ENCODE peak calls at places on chromosome 20, in ten cellular contexts. V is nephron progenitor cell, B is dorsolateral prefrontal cortex, J is upper lobe of left lung, I is HFFc6, W is Calu3, U is GM23338, A is neural crest cell, S is IMR-90, C is HFF-Myc. Y is an unnamed sample.

GRCh38 chr20:48689388-48689787 is 138.4 kb downstream of the PREX1 start:
- DNase-seq in V (no peak), B (no peak), J (no peak), I (no peak), W (no peak), U (no peak), A (no peak), S (no peak), C (no peak), Y (no peak)

GRCh38 chr20:23166563-23166962 is 80.4 kb upstream of the CD93 start:
- DNase-seq in V (no peak), B (no peak), J (no peak), I (no peak), W (no peak), U (no peak), A (no peak), S (no peak), C (no peak), Y (no peak)

GRCh38 chr20:19673575-19673974 is 84.5 kb upstream of the RIN2 start:
- DNase-seq in V (no peak), B (no peak), J (no peak), I (peak), W (no peak), U (no peak), A (no peak), S (no peak), C (no peak), Y (no peak)

GRCh38 chr20:7836076-7836475 is 104.2 kb downstream of the HAO1 start:
- DNase-seq in V (no peak), B (no peak), J (no peak), I (no peak), W (no peak), U (no peak), A (no peak), S (no peak), C (no peak), Y (no peak)

GRCh38 chr20:25339608-25340007 is 51.0 kb downstream of the ABHD12 start:
- DNase-seq in V (no peak), B (no peak), J (peak), I (no peak), W (peak), U (no peak), A (no peak), S (no peak), C (no peak), Y (no peak)

GRCh38 chr20:51309128-51309527 is 233.4 kb downstream of the NFATC2 start:
- DNase-seq in V (no peak), B (no peak), J (no peak), I (no peak), W (no peak), U (no peak), A (no peak), S (no peak), C (no peak), Y (no peak)

GRCh38 chr20:24994470-24995368 is 2.2 kb upstream of the APMAP start:
- DNase-seq in V (peak), B (peak), J (peak), I (peak), W (peak), U (peak), A (peak), S (peak), C (peak), Y (peak)

GRCh38 chr20:39347626-39348025 is 385.5 kb downstream of the DHX35 start:
- DNase-seq in V (no peak), B (no peak), J (no peak), I (no peak), W (no peak), U (no peak), A (no peak), S (no peak), C (no peak), Y (no peak)

GRCh38 chr20:2693996-2694471 is 1.5 kb downstream of the EBF4 start:
- DNase-seq in V (peak), B (no peak), J (no peak), I (no peak), W (no peak), U (peak), A (no peak), S (no peak), C (no peak), Y (no peak)

GRCh38 chr20:51019598-51020592 is 3.0 kb downstream of the KCNG1 start:
- DNase-seq in V (no peak), B (no peak), J (no peak), I (no peak), W (no peak), U (no peak), A (no peak), S (no peak), C (no peak), Y (no peak)

GRCh38 chr20:13286600-13286999 is 65.5 kb downstream of the ISM1 start:
- DNase-seq in V (no peak), B (no peak), J (peak), I (no peak), W (no peak), U (no peak), A (no peak), S (no peak), C (no peak), Y (no peak)

GRCh38 chr20:18611492-18611891 is 23.6 kb downstream of the DTD1 start:
- DNase-seq in V (no peak), B (no peak), J (no peak), I (no peak), W (no peak), U (peak), A (no peak), S (no peak), C (no peak), Y (no peak)

GRCh38 chr20:22462975-22463914 is 121.1 kb downstream of the FOXA2 start:
- DNase-seq in V (no peak), B (no peak), J (no peak), I (no peak), W (no peak), U (peak), A (no peak), S (no peak), C (no peak), Y (no peak)

GRCh38 chr20:17928633-17929311 is 39.8 kb downstream of the SNX5 start:
- DNase-seq in V (no peak), B (no peak), J (no peak), I (no peak), W (no peak), U (peak), A (no peak), S (no peak), C (no peak), Y (no peak)

GRCh38 chr20:37454636-37455035 is 66.4 kb upstream of the NNAT start:
- DNase-seq in V (no peak), B (no peak), J (no peak), I (no peak), W (no peak), U (no peak), A (no peak), S (no peak), C (no peak), Y (no peak)

GRCh38 chr20:54774423-54774822 is 299.0 kb downstream of the DOK5 start:
- DNase-seq in V (no peak), B (no peak), J (no peak), I (no peak), W (no peak), U (no peak), A (no peak), S (no peak), C (no peak), Y (no peak)

GRCh38 chr20:51978081-51978501 is 175.8 kb upstream of the SALL4 start:
- DNase-seq in V (no peak), B (no peak), J (no peak), I (no peak), W (no peak), U (no peak), A (no peak), S (no peak), C (no peak), Y (no peak)

GRCh38 chr20:18904624-18905023 is 91.0 kb downstream of the SCP2D1 start:
- DNase-seq in V (no peak), B (no peak), J (no peak), I (no peak), W (no peak), U (peak), A (no peak), S (no peak), C (no peak), Y (peak)

GRCh38 chr20:1930165-1930564 is 35.0 kb downstream of the SIRPA start:
- DNase-seq in V (no peak), B (no peak), J (no peak), I (no peak), W (no peak), U (no peak), A (no peak), S (no peak), C (no peak), Y (no peak)

GRCh38 chr20:4131911-4132310 is 116.6 kb upstream of the RNF24 start:
- DNase-seq in V (no peak), B (no peak), J (no peak), I (no peak), W (no peak), U (no peak), A (no peak), S (no peak), C (no peak), Y (no peak)

GRCh38 chr20:9884061-9884460 is 45.2 kb upstream of the PAK5 start:
- DNase-seq in V (no peak), B (no peak), J (no peak), I (no peak), W (peak), U (peak), A (no peak), S (no peak), C (no peak), Y (no peak)

GRCh38 chr20:4029505-4030467 is 14.4 kb upstream of the RNF24 start:
- DNase-seq in V (no peak), B (no peak), J (no peak), I (no peak), W (no peak), U (no peak), A (no peak), S (no peak), C (no peak), Y (no peak)

GRCh38 chr20:2798814-2799213 is 1.6 kb downstream of the CPXM1 start:
- DNase-seq in V (peak), B (no peak), J (no peak), I (no peak), W (no peak), U (peak), A (no peak), S (peak), C (no peak), Y (no peak)

GRCh38 chr20:57678340-57678739 is 31.5 kb downstream of the PMEPA1 start:
- DNase-seq in V (no peak), B (peak), J (no peak), I (no peak), W (no peak), U (no peak), A (no peak), S (no peak), C (no peak), Y (no peak)

GRCh38 chr20:19945732-19946670 is 71.2 kb upstream of the NAA20 start:
- DNase-seq in V (no peak), B (no peak), J (no peak), I (no peak), W (peak), U (no peak), A (no peak), S (no peak), C (no peak), Y (no peak)

GRCh38 chr20:44170796-44171410 is 16.1 kb downstream of the JPH2 start:
- DNase-seq in V (no peak), B (no peak), J (no peak), I (no peak), W (no peak), U (no peak), A (no peak), S (no peak), C (no peak), Y (no peak)

GRCh38 chr20:23156170-23156841 is 70.2 kb upstream of the CD93 start:
- DNase-seq in V (no peak), B (no peak), J (peak), I (peak), W (no peak), U (no peak), A (no peak), S (peak), C (no peak), Y (peak)

GRCh38 chr20:36051318-36052116 is 83.1 kb downstream of the CNBD2 start:
- DNase-seq in V (no peak), B (no peak), J (no peak), I (no peak), W (no peak), U (peak), A (no peak), S (no peak), C (no peak), Y (no peak)

GRCh38 chr20:57704245-57704644 is 5.6 kb downstream of the PMEPA1 start:
- DNase-seq in V (no peak), B (no peak), J (no peak), I (no peak), W (peak), U (no peak), A (no peak), S (no peak), C (no peak), Y (no peak)

GRCh38 chr20:10093087-10093591 is 58.4 kb downstream of the ANKEF1 start:
- DNase-seq in V (no peak), B (peak), J (no peak), I (peak), W (peak), U (no peak), A (no peak), S (peak), C (peak), Y (no peak)

DNA sequence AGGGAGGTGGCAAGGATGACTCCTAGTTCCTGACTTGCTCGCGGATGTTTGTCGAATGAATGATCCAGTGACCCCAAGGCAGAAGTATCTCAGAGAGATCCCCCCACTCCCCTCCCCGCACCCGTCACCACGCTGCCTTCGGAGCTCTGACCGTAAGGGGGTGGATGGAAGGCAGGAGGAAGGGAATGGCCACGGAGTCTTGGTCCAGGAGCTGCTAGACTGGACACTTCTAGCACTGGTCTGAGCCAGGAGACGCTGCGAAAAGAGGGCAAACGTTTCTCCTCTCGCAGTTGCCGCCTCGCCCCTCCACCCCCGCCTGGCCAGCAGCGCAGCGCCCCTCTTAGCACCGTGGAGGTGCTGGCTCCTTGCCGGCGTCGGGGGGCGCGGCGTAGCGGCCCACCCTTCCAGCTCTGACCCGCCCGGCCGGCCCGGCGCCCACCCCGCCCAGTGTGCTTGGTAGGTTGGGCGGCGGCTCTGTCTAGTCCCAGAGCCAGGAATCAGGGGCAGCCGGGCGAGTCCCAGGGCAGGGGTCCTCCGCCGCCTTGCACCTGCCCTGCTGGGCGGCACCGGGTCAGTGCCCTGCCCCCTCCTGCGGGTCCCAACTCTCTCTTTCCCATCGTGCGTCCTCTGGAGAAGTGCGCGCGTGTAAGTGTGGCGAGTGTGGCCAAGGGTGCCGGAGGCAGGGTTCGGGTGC is 2.4 kb upstream of the DBNDD2 start:
- DNase-seq in V (peak), B (no peak), J (no peak), I (no peak), W (peak), U (peak), A (no peak), S (no peak), C (no peak), Y (no peak)
- TF ChIP-seq CTCF in V (no peak), B (no peak), J (no peak), I (no peak), W (peak), U (no peak), A (no peak), S (no peak), C (no peak), Y (no peak)

DNA sequence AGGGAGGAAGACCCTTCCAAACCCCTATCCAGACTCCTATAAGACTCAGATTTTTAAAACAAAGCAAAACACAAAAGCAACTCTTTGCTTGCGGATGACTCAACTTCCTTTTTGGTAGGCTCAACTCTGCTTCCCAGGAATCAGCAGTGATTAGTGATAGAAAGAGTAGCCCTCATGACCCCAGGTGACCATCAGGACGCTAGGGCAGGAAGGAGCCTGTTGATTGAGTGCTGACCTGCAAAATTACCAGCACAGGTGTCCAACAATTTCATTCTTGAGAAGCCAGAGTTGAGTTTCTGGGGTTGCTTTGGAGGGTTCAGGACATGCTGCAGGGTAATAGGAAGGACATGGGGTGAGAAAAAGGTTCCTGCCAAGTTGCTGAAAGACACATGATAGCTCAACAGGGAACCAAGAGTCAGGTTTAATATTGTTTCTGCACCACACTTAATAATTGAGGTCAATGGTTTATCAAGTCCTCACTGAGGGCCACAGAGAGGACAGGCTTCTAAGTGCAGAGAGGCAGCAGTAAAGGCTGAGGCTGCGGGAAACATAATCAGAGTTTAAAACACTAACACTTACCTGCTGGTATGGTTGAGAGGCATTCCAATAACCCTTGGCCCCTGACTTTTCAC is 67.4 kb upstream of the BMP2 start:
- DNase-seq in V (no peak), B (no peak), J (no peak), I (no peak), W (no peak), U (no peak), A (no peak), S (no peak), C (no peak), Y (no peak)
- TF ChIP-seq CTCF in V (no peak), B (no peak), J (no peak), I (no peak), W (no peak), U (no peak), A (no peak), S (no peak), C (no peak), Y (no peak)

DNA sequence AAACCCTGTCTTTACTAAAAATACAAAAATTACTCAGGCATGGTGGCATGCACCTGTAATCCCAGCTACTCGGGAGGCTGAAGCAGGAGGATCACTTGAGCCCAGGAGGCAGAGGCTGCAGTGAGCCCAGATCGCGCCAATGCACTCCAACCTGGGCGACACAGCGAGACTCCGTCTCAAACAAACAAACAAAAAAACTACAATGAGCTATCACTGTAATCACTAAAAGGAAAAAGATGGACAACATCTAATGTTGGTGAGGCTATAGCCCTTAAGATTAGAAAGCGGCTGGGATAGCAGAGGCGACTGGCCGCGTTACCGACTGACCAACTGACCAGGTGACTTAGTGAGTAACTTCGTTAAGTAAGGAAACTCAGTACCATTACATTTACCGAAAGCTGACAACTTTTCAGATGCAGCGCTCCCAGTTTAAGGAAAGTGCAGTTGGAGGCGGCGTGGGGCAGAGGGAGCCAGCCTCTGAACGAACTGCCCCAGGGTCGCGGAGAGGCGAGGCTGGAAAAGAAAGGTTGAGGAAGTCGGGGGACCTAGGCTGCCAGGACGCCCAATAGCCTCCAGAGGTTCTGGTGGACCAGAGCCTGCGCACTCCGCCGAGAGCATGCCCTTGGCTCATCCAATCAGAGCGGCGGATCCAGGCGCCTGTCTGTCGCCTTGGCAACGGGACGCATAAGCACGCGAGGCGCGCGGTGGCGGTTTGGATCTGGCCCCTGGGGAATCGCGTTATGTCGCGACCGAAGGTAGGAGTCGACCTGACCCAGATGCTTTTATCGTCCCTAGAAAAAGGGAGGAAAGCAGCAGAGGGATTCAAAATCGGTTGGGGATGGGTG is 8.9 kb downstream of the TTLL9 start:
- DNase-seq in V (peak), B (peak), J (peak), I (peak), W (peak), U (peak), A (peak), S (peak), C (peak), Y (peak)
- TF ChIP-seq CTCF in V (no peak), B (no peak), J (no peak), I (no peak), W (no peak), U (peak), A (no peak), S (no peak), C (no peak), Y (no peak)

GRCh38 chr20:15378151-15378550 is 1040.7 kb upstream of the FLRT3 start:
- DNase-seq in V (no peak), B (no peak), J (no peak), I (no peak), W (no peak), U (peak), A (no peak), S (no peak), C (no peak), Y (no peak)
- TF ChIP-seq CTCF in V (no peak), B (no peak), J (no peak), I (no peak), W (no peak), U (peak), A (no peak), S (peak), C (peak), Y (no peak)